ENCODE peak calls at places on chromosomes 4 and X, in five cellular contexts. F is amygdala, U is D341Med, A is kidney glomerular epithelial cell, P is HL-60. L is an unnamed sample.

GRCh38 chrX:76433219-76433618 is 5.7 kb downstream of the MAGEE1 start:
- DNase-seq in A (peak), U (no peak), F (no peak), P (no peak), L (no peak)

GRCh38 chr4:46386570-46386969 is 3.4 kb downstream of the GABRA2 start:
- DNase-seq in F (peak), A (no peak), P (no peak), U (peak), L (no peak)

GRCh38 chr4:7322166-7322991 is 112.4 kb downstream of the PSAPL1 start:
- DNase-seq in P (no peak), F (no peak), A (no peak), U (no peak), L (no peak)

GRCh38 chr4:145347684-145348083 is 134.0 kb upstream of the SMAD1 start:
- DNase-seq in A (peak), F (no peak), U (no peak), P (no peak), L (peak)

GRCh38 chrX:50635811-50636365 is 165.3 kb upstream of the DGKK start:
- DNase-seq in U (no peak), P (no peak), A (no peak), F (peak), L (no peak)

GRCh38 chr4:48841045-48841827 is 10.3 kb downstream of the OCIAD1 start:
- DNase-seq in F (no peak), A (no peak), U (no peak), P (no peak), L (no peak)

GRCh38 chr4:53653484-53654053 is 62.3 kb upstream of the LNX1 start:
- DNase-seq in F (no peak), U (no peak), A (no peak), P (no peak), L (peak)

GRCh38 chrX:1152090-1152489 is 60.4 kb downstream of the CRLF2 start:
- DNase-seq in F (no peak), P (no peak), U (no peak), A (no peak), L (no peak)

GRCh38 chr4:1369484-1370079 is 22.6 kb downstream of the UVSSA start:
- DNase-seq in A (no peak), P (no peak), U (no peak), F (no peak), L (no peak)

GRCh38 chrX:22952011-22952410 is 47.7 kb upstream of the DDX53 start:
- DNase-seq in F (no peak), P (no peak), U (no peak), A (peak), L (peak)

GRCh38 chr4:30068234-30068633 is 651.9 kb upstream of the PCDH7 start:
- DNase-seq in F (no peak), P (no peak), A (no peak), U (peak), L (no peak)

GRCh38 chr4:73589887-73590801 is 30.1 kb downstream of the RASSF6 start:
- DNase-seq in P (no peak), F (no peak), A (no peak), U (no peak), L (peak)

GRCh38 chrX:115642895-115643530 is 82.0 kb downstream of the PLS3 start:
- DNase-seq in F (no peak), U (peak), P (peak), A (peak), L (peak)

GRCh38 chr4:20464381-20464780 is 212.7 kb downstream of the SLIT2 start:
- DNase-seq in F (no peak), P (no peak), A (peak), U (no peak), L (peak)

L was measured in renal cortical epithelial cell.